ENCODE peak calls at places on chromosomes 5 and 9, in seven cellular contexts. O is NCI-H1105, P is GM23248, U is progenitor cell of endocrine pancreas, D is IMR-90, R is neural crest cell, Y is ELF-1. N is an unnamed sample.

GRCh38 chr5:116035123-116035522 is 2.9 kb downstream of the ARL14EPL start:
- DNase-seq in O (no peak), P (peak), U (no peak), D (no peak), R (no peak), Y (no peak), N (no peak)

GRCh38 chr5:151238303-151238741 is 14.4 kb upstream of the CCDC69 start:
- DNase-seq in O (no peak), P (no peak), U (no peak), D (no peak), R (no peak), Y (peak), N (no peak)

GRCh38 chr9:133428579-133429215 is 6.5 kb downstream of the ADAMTS13 start:
- DNase-seq in O (no peak), P (peak), U (peak), D (no peak), R (no peak), Y (peak), N (peak)

GRCh38 chr5:72245517-72246238 is 74.4 kb downstream of the MRPS27 start:
- DNase-seq in O (no peak), P (no peak), U (no peak), D (no peak), R (no peak), Y (no peak), N (no peak)

GRCh38 chr5:147427784-147428401 is 82.0 kb downstream of the DPYSL3 start:
- DNase-seq in O (no peak), P (peak), U (no peak), D (peak), R (no peak), Y (no peak), N (peak)

GRCh38 chr9:38243993-38244392 is 148.5 kb upstream of the ALDH1B1 start:
- DNase-seq in O (no peak), P (no peak), U (no peak), D (no peak), R (no peak), Y (no peak), N (no peak)

GRCh38 chr9:87386490-87386889 is 111.2 kb upstream of the DAPK1 start:
- DNase-seq in O (no peak), P (no peak), U (no peak), D (no peak), R (no peak), Y (no peak), N (no peak)

GRCh38 chr9:120098584-120098983 is 481.4 kb downstream of the CDK5RAP2 start:
- DNase-seq in O (no peak), P (no peak), U (no peak), D (no peak), R (no peak), Y (no peak), N (no peak)

GRCh38 chr5:142014911-142015584 is 2.2 kb upstream of the GNPDA1 start:
- DNase-seq in O (peak), P (peak), U (no peak), D (peak), R (peak), Y (peak), N (peak)

GRCh38 chr9:83166369-83166768 is 103.4 kb upstream of the RASEF start:
- DNase-seq in O (no peak), P (no peak), U (peak), D (no peak), R (no peak), Y (peak), N (peak)

GRCh38 chr5:160089549-160089948 is 29.7 kb downstream of the PWWP2A start:
- DNase-seq in O (no peak), P (no peak), U (no peak), D (no peak), R (no peak), Y (no peak), N (peak)

GRCh38 chr5:97142521-97143254 is at the start of gene LIX1:
- DNase-seq in O (peak), P (peak), U (no peak), D (peak), R (peak), Y (peak), N (no peak)

GRCh38 chr9:17635115-17635890 is 56.4 kb downstream of the SH3GL2 start:
- DNase-seq in O (no peak), P (no peak), U (no peak), D (no peak), R (no peak), Y (no peak), N (peak)

GRCh38 chr9:97759611-97760288 is 62.6 kb upstream of the XPA start:
- DNase-seq in O (no peak), P (peak), U (no peak), D (no peak), R (no peak), Y (no peak), N (no peak)

GRCh38 chr5:17228833-17229291 is 11.4 kb downstream of the BASP1 start:
- DNase-seq in O (no peak), P (peak), U (no peak), D (peak), R (no peak), Y (no peak), N (peak)

GRCh38 chr5:78985407-78986223 is 505 bp upstream of the ARSB start:
- DNase-seq in O (no peak), P (peak), U (no peak), D (peak), R (peak), Y (peak), N (peak)

GRCh38 chr5:116409591-116410296 is 164.9 kb downstream of the SEMA6A start:
- DNase-seq in O (peak), P (no peak), U (no peak), D (no peak), R (no peak), Y (no peak), N (no peak)

GRCh38 chr9:72951520-72952393 is 1.1 kb downstream of the ALDH1A1 start:
- DNase-seq in O (no peak), P (no peak), U (no peak), D (no peak), R (no peak), Y (no peak), N (no peak)

GRCh38 chr9:4114569-4115505 is 185.0 kb downstream of the GLIS3 start:
- DNase-seq in O (no peak), P (peak), U (no peak), D (peak), R (no peak), Y (peak), N (peak)

GRCh38 chr9:104028827-104029226 is 65.3 kb upstream of the SMC2 start:
- DNase-seq in O (no peak), P (no peak), U (no peak), D (no peak), R (no peak), Y (no peak), N (no peak)

GRCh38 chr9:36779582-36779981 is 206.9 kb downstream of the MELK start:
- DNase-seq in O (no peak), P (peak), U (no peak), D (no peak), R (no peak), Y (no peak), N (no peak)

GRCh38 chr9:129275626-129276247 is 97.7 kb upstream of the IER5L start:
- DNase-seq in O (no peak), P (peak), U (no peak), D (peak), R (no peak), Y (peak), N (peak)

GRCh38 chr5:10354048-10354872 is 765 bp downstream of the MARCHF6 start:
- DNase-seq in O (peak), P (peak), U (peak), D (peak), R (peak), Y (peak), N (no peak)